ENCODE peak calls at places on chromosomes 2 and 18, in nine cellular contexts. One of them, this sample, is unnamed.

GRCh38 chr2:39144411-39144810 is 23.6 kb upstream of the SOS1 start:
- DNase-seq in effector memory CD8-positive, alpha-beta T cell: no peak
- DNase-seq in stimulated activated CD8-positive, alpha-beta memory T cell treated with anti-CD3 and anti-CD28 coated beads, Interleukin-15, amount 100 ng/mL, for 24 hours: no peak
- DNase-seq in frontal cortex: no peak
- DNase-seq in MCF 10A: no peak
- DNase-seq in NCI-H2081: no peak
- DNase-seq in PC-3: no peak
- DNase-seq in D341Med: no peak
- DNase-seq in GDM1: no peak
- DNase-seq in this sample: peak; percentile 28

GRCh38 chr2:205706769-205707375 is 24.6 kb downstream of the NRP2 start:
- DNase-seq in NCI-H2081: no peak
- DNase-seq in PC-3: peak; percentile 69
- DNase-seq in frontal cortex: no peak
- DNase-seq in GDM1: peak; percentile 83
- DNase-seq in effector memory CD8-positive, alpha-beta T cell: no peak
- DNase-seq in MCF 10A: peak; percentile 44
- DNase-seq in stimulated activated CD8-positive, alpha-beta memory T cell treated with anti-CD3 and anti-CD28 coated beads, Interleukin-15, amount 100 ng/mL, for 24 hours: no peak
- DNase-seq in D341Med: no peak
- DNase-seq in this sample: peak; percentile 80

GRCh38 chr2:68905116-68905515 is 33.9 kb upstream of the BMP10 start:
- DNase-seq in frontal cortex: no peak
- DNase-seq in D341Med: no peak
- DNase-seq in PC-3: peak; percentile 61
- DNase-seq in stimulated activated CD8-positive, alpha-beta memory T cell treated with anti-CD3 and anti-CD28 coated beads, Interleukin-15, amount 100 ng/mL, for 24 hours: no peak
- DNase-seq in NCI-H2081: no peak
- DNase-seq in MCF 10A: no peak
- DNase-seq in GDM1: no peak
- DNase-seq in effector memory CD8-positive, alpha-beta T cell: no peak
- DNase-seq in this sample: no peak

GRCh38 chr2:149661844-149662243 is 74.3 kb upstream of the MMADHC start:
- DNase-seq in frontal cortex: no peak
- DNase-seq in effector memory CD8-positive, alpha-beta T cell: no peak
- DNase-seq in GDM1: no peak
- DNase-seq in PC-3: peak; percentile 86
- DNase-seq in D341Med: no peak
- DNase-seq in MCF 10A: peak; percentile 75
- DNase-seq in NCI-H2081: no peak
- DNase-seq in stimulated activated CD8-positive, alpha-beta memory T cell treated with anti-CD3 and anti-CD28 coated beads, Interleukin-15, amount 100 ng/mL, for 24 hours: no peak
- DNase-seq in this sample: no peak

GRCh38 chr2:68849579-68850030 is 21.6 kb downstream of the BMP10 start:
- DNase-seq in effector memory CD8-positive, alpha-beta T cell: no peak
- DNase-seq in frontal cortex: no peak
- DNase-seq in GDM1: no peak
- DNase-seq in NCI-H2081: no peak
- DNase-seq in PC-3: peak; percentile 35
- DNase-seq in stimulated activated CD8-positive, alpha-beta memory T cell treated with anti-CD3 and anti-CD28 coated beads, Interleukin-15, amount 100 ng/mL, for 24 hours: no peak
- DNase-seq in D341Med: no peak
- DNase-seq in MCF 10A: no peak
- DNase-seq in this sample: no peak

GRCh38 chr18:11808001-11808855 is 43.0 kb upstream of the CHMP1B start:
- DNase-seq in GDM1: no peak
- DNase-seq in D341Med: no peak
- DNase-seq in NCI-H2081: no peak
- DNase-seq in MCF 10A: peak; percentile 36
- DNase-seq in stimulated activated CD8-positive, alpha-beta memory T cell treated with anti-CD3 and anti-CD28 coated beads, Interleukin-15, amount 100 ng/mL, for 24 hours: no peak
- DNase-seq in PC-3: peak; percentile 96
- DNase-seq in frontal cortex: no peak
- DNase-seq in effector memory CD8-positive, alpha-beta T cell: no peak
- DNase-seq in this sample: no peak

GRCh38 chr2:37441055-37441454 is 96.6 kb downstream of the QPCT start:
- DNase-seq in GDM1: no peak
- DNase-seq in NCI-H2081: no peak
- DNase-seq in PC-3: no peak
- DNase-seq in MCF 10A: no peak
- DNase-seq in D341Med: no peak
- DNase-seq in stimulated activated CD8-positive, alpha-beta memory T cell treated with anti-CD3 and anti-CD28 coated beads, Interleukin-15, amount 100 ng/mL, for 24 hours: no peak
- DNase-seq in effector memory CD8-positive, alpha-beta T cell: no peak
- DNase-seq in frontal cortex: no peak
- DNase-seq in this sample: no peak

GRCh38 chr18:79393626-79394401 is 1.9 kb upstream of the NFATC1 start:
- DNase-seq in frontal cortex: peak; percentile 86
- DNase-seq in MCF 10A: peak; percentile 69
- DNase-seq in NCI-H2081: peak; percentile 86
- DNase-seq in stimulated activated CD8-positive, alpha-beta memory T cell treated with anti-CD3 and anti-CD28 coated beads, Interleukin-15, amount 100 ng/mL, for 24 hours: no peak
- DNase-seq in GDM1: no peak
- DNase-seq in effector memory CD8-positive, alpha-beta T cell: no peak
- DNase-seq in PC-3: peak; percentile 82
- DNase-seq in D341Med: peak; percentile 91
- DNase-seq in this sample: peak; percentile 39